ENCODE peak calls at places on chromosomes 1 and 21, in nine cellular contexts. V is H4; C is NCI-H187 treated with DMSO at 0.1 percent for 48 hours; L is activated CD4-positive, alpha-beta T cell treated with anti-CD3 and anti-CD28 coated beads, Interleukin-2, amount 50 U/mL, for 4 hours; N is activated CD8-positive, alpha-beta T cell treated with anti-CD3 and anti-CD28 coated beads for 36 hours; H is choroid plexus epithelial cell; Y is neural progenitor cell; W is WERI-Rb-1; Z is left colon. U is an unnamed sample.

GRCh38 chr1:25145775-25146381 is 86.4 kb downstream of the SYF2 start:
- DNase-seq in V (no peak), C (no peak), L (no peak), N (no peak), H (no peak), Y (no peak), W (no peak), Z (no peak), U (no peak)

GRCh38 chr1:115726570-115726969 is 41.9 kb downstream of the CASQ2 start:
- DNase-seq in V (no peak), C (no peak), L (no peak), N (no peak), H (no peak), Y (no peak), W (no peak), Z (no peak), U (no peak)

GRCh38 chr1:212219679-212220463 is 65.3 kb upstream of the PPP2R5A start:
- DNase-seq in V (no peak), C (no peak), L (no peak), N (no peak), H (peak), Y (peak), W (peak), Z (no peak), U (no peak)

GRCh38 chr1:243939167-243939848 is 89.3 kb upstream of the AKT3 start:
- DNase-seq in V (peak), C (no peak), L (no peak), N (no peak), H (peak), Y (no peak), W (no peak), Z (no peak), U (no peak)

GRCh38 chr1:18884419-18884717 is 18.0 kb downstream of the ALDH4A1 start:
- DNase-seq in V (no peak), C (no peak), L (no peak), N (no peak), H (no peak), Y (no peak), W (no peak), Z (no peak), U (no peak)

GRCh38 chr1:243508303-243508713 is 252.5 kb downstream of the SDCCAG8 start:
- DNase-seq in V (no peak), C (no peak), L (no peak), N (peak), H (no peak), Y (peak), W (no peak), Z (no peak), U (no peak)

GRCh38 chr1:181013144-181013543 is 9.5 kb downstream of the STX6 start:
- DNase-seq in V (no peak), C (no peak), L (no peak), N (peak), H (peak), Y (no peak), W (no peak), Z (no peak), U (no peak)

GRCh38 chr1:213585402-213585801 is 402.4 kb upstream of the PROX1 start:
- DNase-seq in V (no peak), C (no peak), L (no peak), N (no peak), H (no peak), Y (no peak), W (no peak), Z (peak), U (peak)

GRCh38 chr1:36133484-36133883 is 8.5 kb upstream of the COL8A2 start:
- DNase-seq in V (peak), C (no peak), L (no peak), N (no peak), H (peak), Y (no peak), W (no peak), Z (peak), U (peak)

GRCh38 chr1:171252482-171252881 is 4.2 kb downstream of the FMO1 start:
- DNase-seq in V (no peak), C (peak), L (no peak), N (peak), H (no peak), Y (peak), W (no peak), Z (peak), U (no peak)

GRCh38 chr1:224703702-224704408 is 87.7 kb downstream of the CNIH3 start:
- DNase-seq in V (no peak), C (no peak), L (no peak), N (no peak), H (no peak), Y (no peak), W (no peak), Z (no peak), U (no peak)

GRCh38 chr1:215192306-215192705 is 109.8 kb downstream of the KCNK2 start:
- DNase-seq in V (peak), C (no peak), L (no peak), N (no peak), H (peak), Y (no peak), W (no peak), Z (no peak), U (no peak)

GRCh38 chr1:27366411-27367159 is at the start of gene MAP3K6:
- DNase-seq in V (peak), C (peak), L (no peak), N (peak), H (peak), Y (peak), W (peak), Z (peak), U (peak)

GRCh38 chr1:147598631-147599361 is 57.5 kb downstream of the BCL9 start:
- DNase-seq in V (peak), C (no peak), L (peak), N (peak), H (no peak), Y (peak), W (peak), Z (peak), U (no peak)

GRCh38 chr1:203202431-203203245 is 16.1 kb upstream of the CHI3L1 start:
- DNase-seq in V (peak), C (no peak), L (no peak), N (no peak), H (peak), Y (no peak), W (no peak), Z (peak), U (peak)

GRCh38 chr21:41817877-41818855 is 51.3 kb upstream of the RIPK4 start:
- DNase-seq in V (no peak), C (no peak), L (no peak), N (no peak), H (no peak), Y (peak), W (no peak), Z (no peak), U (no peak)

GRCh38 chr1:227893696-227894305 is 53.9 kb downstream of the WNT9A start:
- DNase-seq in V (no peak), C (no peak), L (no peak), N (no peak), H (no peak), Y (peak), W (peak), Z (no peak), U (peak)

GRCh38 chr1:236862615-236863211 is 67.6 kb downstream of the MTR start:
- DNase-seq in V (no peak), C (no peak), L (no peak), N (peak), H (no peak), Y (no peak), W (no peak), Z (no peak), U (peak)

GRCh38 chr1:204738506-204738905 is 53.0 kb upstream of the LRRN2 start:
- DNase-seq in V (no peak), C (no peak), L (no peak), N (no peak), H (no peak), Y (no peak), W (no peak), Z (no peak), U (no peak)

GRCh38 chr1:117780981-117781475 is 148.4 kb downstream of the GDAP2 start:
- DNase-seq in V (no peak), C (peak), L (no peak), N (no peak), H (no peak), Y (no peak), W (no peak), Z (no peak), U (no peak)

GRCh38 chr1:52296345-52296744 is 69.7 kb downstream of the CC2D1B start:
- DNase-seq in V (peak), C (peak), L (no peak), N (peak), H (peak), Y (peak), W (no peak), Z (no peak), U (no peak)

GRCh38 chr1:181100015-181100905 is 11.8 kb downstream of the IER5 start:
- DNase-seq in V (no peak), C (no peak), L (peak), N (peak), H (no peak), Y (peak), W (no peak), Z (no peak), U (no peak)

GRCh38 chr1:229229721-229230135 is 41.2 kb upstream of the RAB4A start:
- DNase-seq in V (no peak), C (no peak), L (no peak), N (no peak), H (no peak), Y (peak), W (no peak), Z (no peak), U (peak)

GRCh38 chr1:198162091-198162767 is 5.4 kb downstream of the NEK7 start:
- DNase-seq in V (no peak), C (no peak), L (no peak), N (no peak), H (no peak), Y (no peak), W (no peak), Z (peak), U (peak)

GRCh38 chr1:111734426-111734825 is 4.8 kb downstream of the INKA2 start:
- DNase-seq in V (no peak), C (no peak), L (no peak), N (no peak), H (no peak), Y (no peak), W (no peak), Z (no peak), U (no peak)

U was measured in body of pancreas.